ENCODE peak calls at places on chromosomes 12 and 14, in seven cellular contexts. D is activated naive CD4-positive, alpha-beta T cell; F is frontal cortex; B is osteoblast; R is stimulated activated CD8-positive, alpha-beta memory T cell treated with anti-CD3 and anti-CD28 coated beads, Interleukin-7, amount 100 ng/mL, for 1 hour; W is small intestine; T is amniotic stem cell. S is an unnamed sample.

GRCh38 chr12:132367401-132367851 is 38.0 kb upstream of the GALNT9 start:
- DNase-seq in T (no peak), F (no peak), R (no peak), D (no peak), W (no peak), B (no peak), S (no peak)

GRCh38 chr14:73713804-73714655 is at the start of gene PNMA1:
- DNase-seq in W (peak), B (peak), R (peak), F (peak), D (peak), T (peak), S (peak)

GRCh38 chr14:61107148-61107641 is 126.2 kb downstream of the SLC38A6 start:
- DNase-seq in T (no peak), F (no peak), D (no peak), W (no peak), B (no peak), R (no peak), S (no peak)

GRCh38 chr12:82688035-82688501 is 1.4 kb downstream of the TMTC2 start:
- DNase-seq in W (no peak), B (no peak), R (no peak), T (no peak), D (no peak), F (no peak), S (no peak)

GRCh38 chr14:100525615-100526014 is 61.6 kb downstream of the BEGAIN start:
- DNase-seq in F (no peak), T (no peak), D (no peak), R (no peak), W (no peak), B (no peak), S (no peak)

GRCh38 chr14:40252817-40253447 is 820.7 kb upstream of the FBXO33 start:
- DNase-seq in R (no peak), T (no peak), W (no peak), D (no peak), F (no peak), B (no peak), S (peak)

GRCh38 chr12:92021665-92022033 is 124.0 kb downstream of the BTG1 start:
- DNase-seq in R (no peak), F (no peak), W (no peak), D (no peak), B (no peak), T (no peak), S (peak)

GRCh38 chr12:5694759-5695409 is 250.2 kb downstream of the ANO2 start:
- DNase-seq in W (peak), F (no peak), R (no peak), D (no peak), B (no peak), T (no peak), S (peak)

GRCh38 chr12:12804011-12804410 is 9.1 kb upstream of the DDX47 start:
- DNase-seq in T (no peak), F (no peak), B (peak), R (no peak), W (peak), D (no peak), S (no peak)

GRCh38 chr12:108369736-108370396 is 30.8 kb upstream of the CMKLR1 start:
- DNase-seq in F (no peak), D (no peak), W (no peak), T (no peak), B (no peak), R (no peak), S (no peak)

GRCh38 chr12:14257734-14258467 is 107.6 kb upstream of the ATF7IP start:
- DNase-seq in B (peak), D (peak), F (no peak), R (peak), W (peak), T (peak), S (peak)

GRCh38 chr14:52951730-52952481 is 1.1 kb upstream of the FERMT2 start:
- DNase-seq in B (peak), R (no peak), D (no peak), W (no peak), F (peak), T (peak), S (peak)

GRCh38 chr14:87934185-87934584 is 58.8 kb downstream of the GALC start:
- DNase-seq in W (no peak), F (no peak), T (no peak), B (no peak), R (no peak), D (no peak), S (no peak)

GRCh38 chr12:117049295-117049694 is 49.9 kb downstream of the TESC start:
- DNase-seq in W (no peak), B (no peak), T (no peak), D (no peak), R (no peak), F (no peak), S (no peak)

GRCh38 chr14:92589213-92589852 is 75.8 kb downstream of the RIN3 start:
- DNase-seq in R (no peak), D (no peak), F (no peak), B (no peak), T (no peak), W (peak), S (peak)

GRCh38 chr12:127515941-127516340 is 751.0 kb upstream of the TMEM132C start:
- DNase-seq in B (peak), R (no peak), F (no peak), W (no peak), T (peak), D (no peak), S (no peak)

GRCh38 chr12:107684029-107684790 is 1.4 kb upstream of the PWP1 start:
- DNase-seq in D (no peak), R (no peak), B (peak), T (no peak), W (no peak), F (no peak), S (no peak)

GRCh38 chr12:123063535-123063934 is 83.1 kb downstream of the ARL6IP4 start:
- DNase-seq in R (no peak), W (no peak), F (no peak), B (peak), T (no peak), D (no peak), S (no peak)

GRCh38 chr12:56684745-56685369 is 3.2 kb downstream of the PTGES3 start:
- DNase-seq in W (peak), D (no peak), R (no peak), T (no peak), B (peak), F (no peak), S (no peak)

GRCh38 chr12:57868870-57869609 is 22.5 kb upstream of the CTDSP2 start:
- DNase-seq in F (peak), R (no peak), B (peak), W (no peak), T (no peak), D (no peak), S (no peak)

GRCh38 chr12:66331016-66331415 is 28.7 kb downstream of the HELB start:
- DNase-seq in F (no peak), T (no peak), D (no peak), W (no peak), R (no peak), B (no peak), S (no peak)

GRCh38 chr14:43898709-43899108 is 608.4 kb downstream of the FSCB start:
- DNase-seq in T (no peak), D (no peak), B (no peak), F (no peak), R (no peak), W (no peak), S (no peak)

GRCh38 chr14:46074061-46074460 is 577.5 kb downstream of the RPL10L start:
- DNase-seq in B (no peak), D (no peak), R (no peak), F (no peak), T (no peak), W (no peak), S (no peak)

GRCh38 chr12:81896771-81897170 is 137.6 kb upstream of the PPFIA2 start:
- DNase-seq in B (no peak), D (no peak), W (no peak), F (no peak), R (no peak), T (no peak), S (peak)

GRCh38 chr14:86462193-86462592 is 932.2 kb downstream of the FLRT2 start:
- DNase-seq in R (no peak), T (no peak), B (no peak), F (no peak), W (peak), D (no peak), S (peak)

GRCh38 chr12:49055978-49056754 is 4.4 kb downstream of the KMT2D start:
- DNase-seq in R (no peak), F (peak), B (peak), W (peak), D (no peak), T (peak), S (peak)

GRCh38 chr14:81402123-81402495 is 2.0 kb upstream of the STON2 start:
- DNase-seq in R (no peak), D (no peak), B (peak), F (no peak), T (no peak), W (no peak), S (no peak)

S was measured in Caco-2.